ENCODE peak calls at places on chromosomes 4 and X, in four cellular contexts. J, S, R and U are unnamed samples.

GRCh38 chr4:48269861-48270515 is 350 bp upstream of the TEC start:
- DNase-seq in S (peak), J (peak), R (peak), U (peak)

GRCh38 chr4:108078024-108078733 is 88.5 kb downstream of the HADH start:
- DNase-seq in S (no peak), R (peak), J (no peak), U (no peak)

GRCh38 chr4:101274888-101275752 is 72.2 kb downstream of the PPP3CA start:
- DNase-seq in R (no peak), S (no peak), J (no peak), U (no peak)

GRCh38 chr4:153143527-153144348 is 60.5 kb upstream of the TRIM2 start:
- DNase-seq in S (no peak), R (no peak), J (no peak), U (no peak)

GRCh38 chr4:6573551-6573950 is 1.4 kb upstream of the MAN2B2 start:
- DNase-seq in R (no peak), S (no peak), J (no peak), U (no peak)

GRCh38 chr4:170978990-170979389 is 834.2 kb upstream of the GALNTL6 start:
- DNase-seq in R (no peak), J (no peak), S (no peak), U (no peak)

GRCh38 chrX:54891573-54891972 is 29.1 kb upstream of the TRO start:
- DNase-seq in R (peak), J (peak), S (no peak), U (no peak)

GRCh38 chr4:177005801-177006230 is 213.1 kb upstream of the VEGFC start:
- DNase-seq in J (no peak), S (no peak), R (peak), U (no peak)

DNA sequence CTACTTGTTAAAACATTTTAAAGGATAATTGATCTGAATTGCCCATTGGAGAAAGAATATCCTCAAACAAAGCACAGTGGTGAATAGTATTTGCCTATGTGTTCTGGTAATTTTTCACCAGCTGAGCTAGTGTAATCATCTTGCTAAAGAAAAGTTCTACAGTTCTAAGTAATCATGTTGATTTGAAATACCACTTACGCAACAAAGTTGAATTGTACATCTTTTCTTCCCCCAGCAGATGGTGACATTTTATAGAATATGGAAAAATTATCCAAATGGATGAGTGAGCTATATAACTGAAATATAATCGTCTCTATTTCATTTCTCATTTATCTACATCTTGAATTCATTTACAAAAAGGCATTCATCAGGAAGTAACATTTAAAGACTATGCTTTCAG is 9.7 kb upstream of the ZNF674 start:
- DNase-seq in S (no peak), J (no peak), R (no peak), U (no peak)
- TF ChIP-seq CTCF in S (no peak), J (no peak), R (no peak), U (no peak)

GRCh38 chr4:55411621-55412020 is 15.9 kb downstream of the TMEM165 start:
- DNase-seq in J (no peak), S (no peak), R (no peak), U (no peak)

GRCh38 chr4:55410431-55410830 is 14.7 kb downstream of the TMEM165 start:
- DNase-seq in J (no peak), S (no peak), R (no peak), U (no peak)

GRCh38 chr4:55407119-55407518 is 11.4 kb downstream of the TMEM165 start:
- DNase-seq in J (no peak), S (no peak), R (no peak), U (no peak)

GRCh38 chr4:55407764-55408163 is 12.0 kb downstream of the TMEM165 start:
- DNase-seq in R (no peak), S (no peak), J (no peak), U (no peak)

DNA sequence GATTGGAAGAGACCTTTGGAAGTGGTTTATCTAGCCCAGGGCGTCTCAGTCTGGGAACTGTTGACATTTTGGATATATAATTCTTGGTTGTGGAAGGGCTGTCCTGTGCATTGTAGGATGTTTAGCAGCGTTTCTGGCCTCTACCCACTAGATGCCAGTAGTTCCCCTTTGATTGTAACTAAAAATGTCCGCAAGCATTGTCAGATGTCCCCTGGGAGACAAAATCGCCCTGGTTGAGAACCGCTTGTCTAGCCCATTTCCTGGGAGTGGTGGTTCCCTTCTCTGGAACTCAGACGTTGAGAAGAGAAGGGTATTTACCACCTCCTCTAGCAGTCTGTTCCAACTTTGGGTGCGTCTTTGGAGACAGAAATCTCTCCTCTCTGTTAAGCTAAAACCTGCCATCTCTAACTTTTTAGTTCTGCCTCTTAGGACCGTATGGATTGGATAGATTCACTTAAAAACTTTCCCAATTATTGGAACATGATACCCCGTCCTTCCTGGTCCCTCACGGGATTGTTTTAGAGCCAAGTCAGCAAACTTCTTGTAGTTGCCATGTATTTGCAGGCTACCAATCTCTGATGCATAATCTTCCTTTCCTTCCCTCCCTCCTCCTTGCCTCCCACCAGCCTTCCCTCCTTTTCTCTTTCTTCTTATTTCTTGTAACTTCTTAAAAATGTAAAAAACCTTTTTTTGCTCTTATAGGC is 13.9 kb downstream of the TMEM165 start:
- DNase-seq in S (no peak), J (peak), R (peak), U (no peak)
- TF ChIP-seq CTCF in S (peak), J (no peak), R (peak), U (peak)

GRCh38 chrX:120137439-120137838 is 21.0 kb upstream of the RHOXF2 start:
- DNase-seq in S (no peak), J (no peak), R (no peak), U (no peak)
- TF ChIP-seq CTCF in S (no peak), J (no peak), R (no peak), U (no peak)

GRCh38 chr4:151263455-151263854 is 13.5 kb upstream of the PRSS48 start:
- DNase-seq in R (no peak), J (no peak), S (no peak), U (no peak)
- TF ChIP-seq CTCF in R (no peak), J (no peak), S (no peak), U (no peak)

GRCh38 chr4:77734928-77735327 is 84.2 kb downstream of the CNOT6L start:
- DNase-seq in S (no peak), J (no peak), R (peak), U (no peak)
- TF ChIP-seq CTCF in S (no peak), J (no peak), R (peak), U (no peak)

GRCh38 chr4:134762053-134762452 is 560.5 kb upstream of the PABPC4L start:
- DNase-seq in J (no peak), S (no peak), R (no peak), U (no peak)
- TF ChIP-seq CTCF in J (no peak), S (no peak), R (peak), U (peak)

GRCh38 chrX:48703228-48703627 is 6.7 kb downstream of the SUV39H1 start:
- DNase-seq in S (no peak), J (no peak), R (no peak), U (no peak)

GRCh38 chrX:48702032-48702431 is 5.5 kb downstream of the SUV39H1 start:
- DNase-seq in S (no peak), J (no peak), R (no peak), U (no peak)

GRCh38 chrX:48705876-48706275 is 9.3 kb downstream of the SUV39H1 start:
- DNase-seq in S (no peak), J (no peak), R (no peak), U (no peak)

GRCh38 chrX:48702716-48703115 is 6.2 kb downstream of the SUV39H1 start:
- DNase-seq in J (no peak), R (no peak), S (no peak), U (no peak)

GRCh38 chrX:48703642-48704481 is 7.3 kb downstream of the SUV39H1 start:
- DNase-seq in R (no peak), S (no peak), J (no peak), U (no peak)
- TF ChIP-seq CTCF in R (peak), S (no peak), J (no peak), U (no peak)

GRCh38 chrX:107542500-107542899 is 85.8 kb upstream of the PRPS1 start:
- DNase-seq in J (no peak), S (no peak), R (peak), U (no peak)
- TF ChIP-seq CTCF in J (no peak), S (peak), R (peak), U (no peak)